ENCODE peak calls at places on chromosomes 1 and 21, in six cellular contexts. W, Z, X, B, Y and U are unnamed samples. For H3K4me1, the result is how much of the 10 kb centered on the place peaks cover.

GRCh38 chr21:28480091-28480869 is 512.4 kb downstream of the LTN1 start:
- DNase-seq in W (no peak), Z (no peak), X (no peak), B (no peak), Y (no peak), U (no peak)

GRCh38 chr1:47712596-47713299 is 274.9 kb downstream of the FOXD2 start:
- DNase-seq in W (no peak), Z (no peak), X (no peak), B (no peak), Y (no peak), U (no peak)

GRCh38 chr1:200005160-200005559 is 22.4 kb upstream of the NR5A2 start:
- DNase-seq in W (no peak), Z (no peak), X (no peak), B (no peak), Y (no peak), U (no peak)

GRCh38 chr1:205536759-205537361 is 32.4 kb downstream of the CDK18 start:
- DNase-seq in W (no peak), Z (peak), X (no peak), B (no peak), Y (no peak), U (peak)

GRCh38 chr1:161473363-161473762 is 31.9 kb upstream of the FCGR2A start:
- DNase-seq in W (peak), Z (no peak), X (no peak), B (no peak), Y (no peak), U (no peak)

GRCh38 chr1:117570988-117571409 is 34.8 kb upstream of the TENT5C start:
- DNase-seq in W (peak), Z (peak), X (no peak), B (no peak), Y (no peak), U (peak)

GRCh38 chr21:38355992-38356781 is 99.4 kb downstream of the KCNJ15 start:
- DNase-seq in W (peak), Z (peak), X (peak), B (peak), Y (peak), U (peak)

GRCh38 chr1:157969693-157970485 is 23.6 kb upstream of the KIRREL1 start:
- DNase-seq in W (peak), Z (no peak), X (peak), B (peak), Y (no peak), U (no peak)

GRCh38 chr1:94304553-94304952 is 67.2 kb upstream of the ARHGAP29 start:
- DNase-seq in W (no peak), Z (no peak), X (no peak), B (no peak), Y (no peak), U (no peak)

GRCh38 chr1:94301186-94301585 is 63.8 kb upstream of the ARHGAP29 start:
- DNase-seq in W (no peak), Z (no peak), X (no peak), B (no peak), Y (no peak), U (no peak)

GRCh38 chr1:94300731-94301130 is 63.3 kb upstream of the ARHGAP29 start:
- DNase-seq in W (no peak), Z (no peak), X (no peak), B (no peak), Y (no peak), U (no peak)

GRCh38 chr1:94302497-94302896 is 65.1 kb upstream of the ARHGAP29 start:
- DNase-seq in W (no peak), Z (no peak), X (no peak), B (no peak), Y (no peak), U (no peak)

DNA sequence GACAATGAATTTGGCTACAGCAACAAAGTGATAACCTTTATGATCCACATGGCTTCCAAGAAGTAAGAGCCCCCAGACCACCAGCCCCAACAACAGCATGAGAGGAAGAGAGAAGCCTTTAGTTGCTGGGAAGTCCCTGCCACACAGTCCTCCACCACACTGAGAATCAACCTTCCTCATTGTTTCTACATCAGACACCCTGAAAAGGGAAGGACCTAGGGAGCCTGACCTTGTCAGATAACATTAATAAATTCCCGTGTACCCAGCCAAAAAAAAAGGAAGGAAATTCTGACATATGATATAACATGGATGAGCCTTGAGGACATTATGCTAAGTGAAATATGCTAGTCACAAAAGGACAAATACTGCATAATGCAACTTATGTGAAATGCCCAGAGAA is 65.6 kb upstream of the ARHGAP29 start:
- DNase-seq in W (no peak), Z (no peak), X (no peak), B (no peak), Y (no peak), U (no peak)
- H3K4me1 ChIP-seq in W (under half), Z (under half), X (under half), B (under half), Y (under half), U (under half)

GRCh38 chr1:116321766-116322175 is 51.3 kb upstream of the ATP1A1 start:
- DNase-seq in W (no peak), Z (no peak), X (no peak), B (no peak), Y (no peak), U (peak)
- H3K4me1 ChIP-seq in W (under half), Z (under half), X (under half), B (under half), Y (under half), U (half or more)

GRCh38 chr1:14930224-14930965 is 223.2 kb upstream of the TMEM51 start:
- DNase-seq in W (no peak), Z (no peak), X (no peak), B (no peak), Y (no peak), U (no peak)

GRCh38 chr1:14926818-14927555 is 226.6 kb upstream of the TMEM51 start:
- DNase-seq in W (no peak), Z (no peak), X (no peak), B (no peak), Y (no peak), U (no peak)

GRCh38 chr1:14929547-14930223 is 223.9 kb upstream of the TMEM51 start:
- DNase-seq in W (peak), Z (no peak), X (peak), B (no peak), Y (no peak), U (no peak)

GRCh38 chr1:14928412-14928811 is 225.1 kb upstream of the TMEM51 start:
- DNase-seq in W (no peak), Z (no peak), X (no peak), B (no peak), Y (no peak), U (no peak)

GRCh38 chr1:14928886-14929546 is 224.5 kb upstream of the TMEM51 start:
- DNase-seq in W (no peak), Z (no peak), X (no peak), B (no peak), Y (no peak), U (no peak)
- H3K4me1 ChIP-seq in W (under half), Z (under half), X (under half), B (under half), Y (under half), U (under half)

GRCh38 chr1:156497078-156497742 is 3.4 kb downstream of the MEF2D start:
- DNase-seq in W (no peak), Z (no peak), X (no peak), B (no peak), Y (no peak), U (no peak)
- H3K4me1 ChIP-seq in W (under half), Z (under half), X (half or more), B (half or more), Y (under half), U (half or more)